ENCODE peak calls at places on chromosome 16, in eight cellular contexts. One of them, this sample, is unnamed. For H3K27me3, the result is how much of the 10 kb centered on the place peaks cover.

GRCh38 chr16:57507414-57508083 is 21.3 kb upstream of the DOK4 start:
- DNase-seq in CD8-positive, alpha-beta T cell: no peak
- DNase-seq in dorsolateral prefrontal cortex: no peak
- DNase-seq in uterus: no peak
- DNase-seq in stomach: no peak
- DNase-seq in lung: no peak
- DNase-seq in esophagus squamous epithelium: no peak
- DNase-seq in upper lobe of right lung: no peak
- DNase-seq in this sample: no peak

GRCh38 chr16:57801856-57802634 is at the start of gene KIFC3:
- DNase-seq in upper lobe of right lung: peak
- DNase-seq in CD8-positive, alpha-beta T cell: peak
- DNase-seq in esophagus squamous epithelium: no peak
- DNase-seq in stomach: peak
- DNase-seq in lung: peak
- DNase-seq in dorsolateral prefrontal cortex: peak
- DNase-seq in uterus: peak
- DNase-seq in this sample: peak

GRCh38 chr16:17177242-17177967 is 293.4 kb downstream of the XYLT1 start:
- DNase-seq in upper lobe of right lung: no peak
- DNase-seq in esophagus squamous epithelium: no peak
- DNase-seq in uterus: no peak
- DNase-seq in CD8-positive, alpha-beta T cell: no peak
- DNase-seq in stomach: no peak
- DNase-seq in dorsolateral prefrontal cortex: no peak
- DNase-seq in lung: no peak
- DNase-seq in this sample: no peak

GRCh38 chr16:83137326-83137770 is 510.6 kb downstream of the CDH13 start:
- DNase-seq in upper lobe of right lung: no peak
- DNase-seq in uterus: peak
- DNase-seq in esophagus squamous epithelium: no peak
- DNase-seq in stomach: peak
- DNase-seq in dorsolateral prefrontal cortex: no peak
- DNase-seq in lung: no peak
- DNase-seq in CD8-positive, alpha-beta T cell: no peak
- DNase-seq in this sample: no peak

GRCh38 chr16:17504050-17504449 is 33.3 kb upstream of the XYLT1 start:
- DNase-seq in upper lobe of right lung: no peak
- DNase-seq in lung: no peak
- DNase-seq in stomach: no peak
- DNase-seq in uterus: no peak
- DNase-seq in CD8-positive, alpha-beta T cell: no peak
- DNase-seq in dorsolateral prefrontal cortex: no peak
- DNase-seq in esophagus squamous epithelium: no peak
- DNase-seq in this sample: no peak

GRCh38 chr16:3755249-3755648 is 37.9 kb upstream of the TRAP1 start:
- DNase-seq in CD8-positive, alpha-beta T cell: no peak
- DNase-seq in uterus: no peak
- DNase-seq in lung: no peak
- DNase-seq in stomach: no peak
- DNase-seq in dorsolateral prefrontal cortex: no peak
- DNase-seq in esophagus squamous epithelium: no peak
- DNase-seq in upper lobe of right lung: no peak
- DNase-seq in this sample: no peak

GRCh38 chr16:14608111-14608566 is 21.9 kb downstream of the PARN start:
- DNase-seq in upper lobe of right lung: no peak
- DNase-seq in stomach: no peak
- DNase-seq in lung: no peak
- DNase-seq in uterus: no peak
- DNase-seq in CD8-positive, alpha-beta T cell: no peak
- DNase-seq in esophagus squamous epithelium: no peak
- DNase-seq in dorsolateral prefrontal cortex: no peak
- DNase-seq in this sample: no peak

GRCh38 chr16:72312862-72313261 is 140.9 kb upstream of the PMFBP1 start:
- DNase-seq in upper lobe of right lung: no peak
- DNase-seq in dorsolateral prefrontal cortex: peak
- DNase-seq in stomach: no peak
- DNase-seq in CD8-positive, alpha-beta T cell: no peak
- DNase-seq in lung: no peak
- DNase-seq in uterus: no peak
- DNase-seq in esophagus squamous epithelium: no peak
- DNase-seq in this sample: no peak

GRCh38 chr16:4306439-4307214 is 9.2 kb upstream of the GLIS2 start:
- DNase-seq in upper lobe of right lung: no peak
- DNase-seq in lung: no peak
- DNase-seq in stomach: no peak
- DNase-seq in CD8-positive, alpha-beta T cell: peak
- DNase-seq in dorsolateral prefrontal cortex: no peak
- DNase-seq in esophagus squamous epithelium: no peak
- DNase-seq in uterus: peak
- DNase-seq in this sample: peak

GRCh38 chr16:87062569-87063442 is 254.4 kb downstream of the C16orf95 start:
- DNase-seq in upper lobe of right lung: no peak
- DNase-seq in uterus: no peak
- DNase-seq in esophagus squamous epithelium: no peak
- DNase-seq in stomach: peak
- DNase-seq in CD8-positive, alpha-beta T cell: no peak
- DNase-seq in dorsolateral prefrontal cortex: peak
- DNase-seq in lung: peak
- DNase-seq in this sample: no peak

GRCh38 chr16:75591001-75591852 is 25.0 kb downstream of the GABARAPL2 start:
- DNase-seq in CD8-positive, alpha-beta T cell: no peak
- DNase-seq in dorsolateral prefrontal cortex: peak
- DNase-seq in uterus: peak
- DNase-seq in lung: peak
- DNase-seq in upper lobe of right lung: no peak
- DNase-seq in esophagus squamous epithelium: no peak
- DNase-seq in stomach: no peak
- DNase-seq in this sample: no peak

GRCh38 chr16:85535352-85536072 is 77.6 kb upstream of the GSE1 start:
- DNase-seq in upper lobe of right lung: no peak
- DNase-seq in CD8-positive, alpha-beta T cell: no peak
- DNase-seq in uterus: no peak
- DNase-seq in stomach: peak
- DNase-seq in lung: no peak
- DNase-seq in esophagus squamous epithelium: no peak
- DNase-seq in dorsolateral prefrontal cortex: no peak
- DNase-seq in this sample: no peak

GRCh38 chr16:85536073-85536410 is 77.1 kb upstream of the GSE1 start:
- DNase-seq in lung: no peak
- DNase-seq in stomach: peak
- DNase-seq in dorsolateral prefrontal cortex: no peak
- DNase-seq in CD8-positive, alpha-beta T cell: no peak
- DNase-seq in esophagus squamous epithelium: no peak
- DNase-seq in upper lobe of right lung: no peak
- DNase-seq in uterus: no peak
- DNase-seq in this sample: no peak

GRCh38 chr16:85537331-85537788 is 75.8 kb upstream of the GSE1 start:
- DNase-seq in esophagus squamous epithelium: no peak
- DNase-seq in upper lobe of right lung: no peak
- DNase-seq in stomach: no peak
- DNase-seq in uterus: no peak
- DNase-seq in dorsolateral prefrontal cortex: no peak
- DNase-seq in CD8-positive, alpha-beta T cell: no peak
- DNase-seq in lung: no peak
- DNase-seq in this sample: no peak

GRCh38 chr16:85537795-85538401 is 75.2 kb upstream of the GSE1 start:
- DNase-seq in CD8-positive, alpha-beta T cell: no peak
- DNase-seq in stomach: no peak
- DNase-seq in lung: no peak
- DNase-seq in uterus: no peak
- DNase-seq in upper lobe of right lung: no peak
- DNase-seq in esophagus squamous epithelium: no peak
- DNase-seq in dorsolateral prefrontal cortex: no peak
- DNase-seq in this sample: no peak

GRCh38 chr16:85536411-85537330 is 76.5 kb upstream of the GSE1 start:
- DNase-seq in dorsolateral prefrontal cortex: no peak
- DNase-seq in upper lobe of right lung: no peak
- DNase-seq in stomach: no peak
- DNase-seq in CD8-positive, alpha-beta T cell: no peak
- DNase-seq in esophagus squamous epithelium: no peak
- DNase-seq in lung: no peak
- DNase-seq in uterus: no peak
- DNase-seq in this sample: no peak
- H3K4me3 ChIP-seq in dorsolateral prefrontal cortex: no peak
- H3K4me3 ChIP-seq in upper lobe of right lung: peak
- H3K4me3 ChIP-seq in stomach: no peak
- H3K4me3 ChIP-seq in CD8-positive, alpha-beta T cell: no peak
- H3K4me3 ChIP-seq in esophagus squamous epithelium: no peak
- H3K4me3 ChIP-seq in lung: no peak
- H3K4me3 ChIP-seq in uterus: no peak
- H3K4me3 ChIP-seq in this sample: no peak

GRCh38 chr16:1156983-1157638 is 4.2 kb downstream of the CACNA1H start:
- DNase-seq in stomach: no peak
- DNase-seq in uterus: no peak
- DNase-seq in lung: no peak
- DNase-seq in upper lobe of right lung: no peak
- DNase-seq in dorsolateral prefrontal cortex: no peak
- DNase-seq in CD8-positive, alpha-beta T cell: no peak
- DNase-seq in esophagus squamous epithelium: no peak
- DNase-seq in this sample: no peak

GRCh38 chr16:1154887-1155331 is 2.0 kb downstream of the CACNA1H start:
- DNase-seq in esophagus squamous epithelium: no peak
- DNase-seq in dorsolateral prefrontal cortex: no peak
- DNase-seq in CD8-positive, alpha-beta T cell: no peak
- DNase-seq in stomach: no peak
- DNase-seq in lung: no peak
- DNase-seq in upper lobe of right lung: no peak
- DNase-seq in uterus: no peak
- DNase-seq in this sample: no peak

GRCh38 chr16:1156111-1156982 is 3.4 kb downstream of the CACNA1H start:
- DNase-seq in esophagus squamous epithelium: no peak
- DNase-seq in dorsolateral prefrontal cortex: peak
- DNase-seq in upper lobe of right lung: no peak
- DNase-seq in uterus: no peak
- DNase-seq in stomach: no peak
- DNase-seq in lung: no peak
- DNase-seq in CD8-positive, alpha-beta T cell: no peak
- DNase-seq in this sample: no peak

GRCh38 chr16:1154291-1154886 is 1.5 kb downstream of the CACNA1H start:
- DNase-seq in upper lobe of right lung: no peak
- DNase-seq in lung: no peak
- DNase-seq in uterus: no peak
- DNase-seq in CD8-positive, alpha-beta T cell: no peak
- DNase-seq in esophagus squamous epithelium: no peak
- DNase-seq in stomach: no peak
- DNase-seq in dorsolateral prefrontal cortex: no peak
- DNase-seq in this sample: no peak

DNA sequence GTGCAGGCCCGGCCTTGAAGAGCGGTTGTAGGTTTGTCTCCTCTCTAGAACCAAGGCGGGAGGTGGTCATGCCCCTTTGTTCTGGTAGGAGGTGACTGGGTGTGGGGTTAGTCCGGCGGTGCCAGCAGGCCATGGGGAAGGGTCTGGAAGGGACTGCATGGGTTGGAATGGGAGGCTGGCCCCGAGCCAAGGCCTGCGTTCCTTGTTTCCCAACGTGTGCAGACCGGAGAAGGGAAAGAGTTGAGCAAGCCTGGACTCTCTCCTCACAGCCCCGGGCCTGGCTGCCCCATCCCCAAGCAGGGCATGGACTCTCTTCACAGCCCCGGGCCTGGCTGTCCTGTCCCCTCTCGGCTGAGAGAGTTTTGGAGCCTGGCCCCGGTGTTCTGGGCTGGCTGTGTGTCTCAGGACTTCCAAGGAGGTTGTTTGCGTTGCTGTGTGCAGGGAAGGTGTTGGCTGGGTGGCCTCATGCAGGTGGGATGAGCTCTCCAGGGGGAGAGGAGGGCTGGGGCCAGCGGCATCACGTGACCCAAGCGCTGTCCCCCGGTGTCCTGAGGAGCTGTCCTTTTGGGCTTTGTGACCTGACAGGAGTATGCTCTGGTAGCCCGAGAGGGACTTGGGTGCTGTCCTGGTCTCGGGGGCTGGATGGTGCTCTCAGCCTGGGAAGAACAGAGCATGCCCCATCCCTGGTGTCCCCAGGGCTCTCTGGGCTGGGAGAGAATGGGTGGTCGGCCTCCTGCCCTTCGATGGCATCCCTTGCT is 2.6 kb downstream of the CACNA1H start:
- DNase-seq in dorsolateral prefrontal cortex: no peak
- DNase-seq in lung: no peak
- DNase-seq in CD8-positive, alpha-beta T cell: no peak
- DNase-seq in upper lobe of right lung: no peak
- DNase-seq in stomach: no peak
- DNase-seq in uterus: no peak
- DNase-seq in esophagus squamous epithelium: no peak
- DNase-seq in this sample: no peak
- H3K27me3 ChIP-seq in dorsolateral prefrontal cortex: half or more
- H3K27me3 ChIP-seq in lung: under half
- H3K27me3 ChIP-seq in CD8-positive, alpha-beta T cell: under half
- H3K27me3 ChIP-seq in upper lobe of right lung: half or more
- H3K27me3 ChIP-seq in stomach: under half
- H3K27me3 ChIP-seq in uterus: under half
- H3K27me3 ChIP-seq in esophagus squamous epithelium: under half
- H3K27me3 ChIP-seq in this sample: half or more

DNA sequence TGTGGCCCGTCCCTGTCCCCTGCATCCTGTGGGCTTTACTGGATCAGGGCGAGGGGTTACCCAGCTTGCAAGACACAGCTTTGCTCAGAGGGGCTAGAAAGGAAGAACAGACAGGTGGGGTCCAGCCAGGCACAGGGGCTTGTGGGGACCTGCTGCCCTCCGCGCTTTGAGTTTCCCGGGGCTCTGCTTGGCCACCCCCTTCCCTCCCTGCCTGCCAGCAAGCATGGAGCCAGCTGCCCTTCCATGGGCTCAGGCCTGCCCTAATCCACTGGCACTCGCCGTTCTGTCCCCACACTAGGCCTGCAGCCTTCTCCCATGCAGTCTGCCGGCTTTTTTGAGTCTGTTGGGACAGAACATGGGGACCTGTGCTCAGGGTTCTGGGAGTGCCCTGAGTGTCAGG is 3.4 kb downstream of the SNN start:
- DNase-seq in lung: no peak
- DNase-seq in stomach: no peak
- DNase-seq in uterus: no peak
- DNase-seq in upper lobe of right lung: no peak
- DNase-seq in dorsolateral prefrontal cortex: no peak
- DNase-seq in CD8-positive, alpha-beta T cell: no peak
- DNase-seq in esophagus squamous epithelium: no peak
- DNase-seq in this sample: no peak
- H3K4me3 ChIP-seq in lung: no peak
- H3K4me3 ChIP-seq in stomach: no peak
- H3K4me3 ChIP-seq in uterus: no peak
- H3K4me3 ChIP-seq in upper lobe of right lung: no peak
- H3K4me3 ChIP-seq in dorsolateral prefrontal cortex: no peak
- H3K4me3 ChIP-seq in CD8-positive, alpha-beta T cell: no peak
- H3K4me3 ChIP-seq in esophagus squamous epithelium: no peak
- H3K4me3 ChIP-seq in this sample: no peak

DNA sequence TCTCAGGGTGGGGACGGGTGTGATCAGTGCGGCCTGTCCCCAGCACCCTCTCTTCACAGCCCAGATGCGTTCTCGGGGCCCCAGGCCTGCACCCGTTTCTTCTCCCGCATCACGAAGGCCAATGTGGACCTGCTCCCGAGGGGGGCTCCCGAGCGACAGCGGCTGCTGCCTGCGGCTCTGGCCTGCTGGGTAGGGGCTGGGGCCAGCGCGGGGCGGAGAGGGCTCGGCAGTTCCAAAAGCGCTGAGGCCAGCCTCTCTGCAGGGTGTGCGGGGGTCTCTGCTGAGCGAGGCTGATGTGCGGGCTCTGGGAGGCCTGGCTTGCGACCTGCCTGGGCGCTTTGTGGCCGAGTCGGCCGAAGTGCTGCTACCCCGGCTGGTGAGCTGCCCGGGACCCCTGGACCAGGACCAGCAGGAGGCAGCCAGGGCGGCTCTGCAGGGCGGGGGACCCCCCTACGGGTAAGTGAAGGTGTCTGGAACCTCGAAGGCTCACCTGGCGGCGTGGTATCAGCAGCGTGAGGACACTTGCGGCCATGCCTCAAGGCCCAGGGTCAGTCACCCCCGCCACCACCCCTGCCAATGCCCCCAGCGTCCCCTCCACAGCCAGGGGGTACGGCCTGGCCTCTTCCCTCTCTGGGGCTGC is 4.4 kb downstream of the MSLN start:
- DNase-seq in lung: no peak
- DNase-seq in stomach: no peak
- DNase-seq in esophagus squamous epithelium: no peak
- DNase-seq in CD8-positive, alpha-beta T cell: peak
- DNase-seq in upper lobe of right lung: peak
- DNase-seq in dorsolateral prefrontal cortex: no peak
- DNase-seq in uterus: no peak
- DNase-seq in this sample: peak
- H3K27me3 ChIP-seq in lung: under half
- H3K27me3 ChIP-seq in stomach: under half
- H3K27me3 ChIP-seq in esophagus squamous epithelium: under half
- H3K27me3 ChIP-seq in CD8-positive, alpha-beta T cell: under half
- H3K27me3 ChIP-seq in upper lobe of right lung: under half
- H3K27me3 ChIP-seq in dorsolateral prefrontal cortex: under half
- H3K27me3 ChIP-seq in uterus: under half
- H3K27me3 ChIP-seq in this sample: under half